ENCODE peak calls at places on chromosome X, in seven cellular contexts. I, Y, U, E, Z, X and R are unnamed samples.

GRCh38 chrX:38192007-38192625 is 28.6 kb downstream of the SRPX start:
- DNase-seq in I (no peak), Y (no peak), U (no peak), E (peak; percentile 37), Z (no peak), X (peak; percentile 34), R (no peak)

GRCh38 chrX:55135171-55135570 is 46.4 kb downstream of the PAGE2 start:
- DNase-seq in I (peak; percentile 60), Y (no peak), U (no peak), E (peak; percentile 41), Z (peak; percentile 7), X (peak; percentile 22), R (peak; percentile 35)

GRCh38 chrX:15911729-15912550 is 57.3 kb upstream of the AP1S2 start:
- DNase-seq in I (peak; percentile 13), Y (no peak), U (no peak), E (no peak), Z (no peak), X (peak; percentile 95), R (no peak)

GRCh38 chrX:130637591-130637990 is 235.8 kb downstream of the RBMX2 start:
- DNase-seq in I (peak; percentile 64), Y (no peak), U (no peak), E (no peak), Z (no peak), X (no peak), R (peak; percentile 34)

GRCh38 chrX:149286940-149287349 is 218.2 kb downstream of the IDS start:
- DNase-seq in I (peak; percentile 58), Y (no peak), U (peak; percentile 40), E (peak; percentile 33), Z (peak; percentile 35), X (peak; percentile 60), R (peak; percentile 56)

GRCh38 chrX:110015027-110015426 is 12.1 kb downstream of the TMEM164 start:
- DNase-seq in I (peak; percentile 27), Y (no peak), U (no peak), E (no peak), Z (no peak), X (no peak), R (no peak)

GRCh38 chrX:116841290-116841689 is 378.5 kb upstream of the CT83 start:
- DNase-seq in I (no peak), Y (no peak), U (no peak), E (no peak), Z (no peak), X (no peak), R (no peak)

GRCh38 chrX:74419861-74420193 is 1.5 kb upstream of the SLC16A2 start:
- DNase-seq in I (no peak), Y (no peak), U (no peak), E (no peak), Z (no peak), X (no peak), R (no peak)

GRCh38 chrX:55450259-55450658 is 1.7 kb upstream of the MAGEH1 start:
- DNase-seq in I (peak; percentile 29), Y (no peak), U (no peak), E (no peak), Z (no peak), X (peak; percentile 0), R (no peak)

GRCh38 chrX:111585337-111585736 is 73.9 kb downstream of the SERTM2 start:
- DNase-seq in I (no peak), Y (no peak), U (no peak), E (no peak), Z (no peak), X (no peak), R (no peak)

GRCh38 chrX:96538104-96538725 is 146.4 kb upstream of the DIAPH2 start:
- DNase-seq in I (no peak), Y (no peak), U (no peak), E (no peak), Z (no peak), X (no peak), R (no peak)

GRCh38 chrX:72569786-72570185 is 2.9 kb downstream of the HDAC8 start:
- DNase-seq in I (peak; percentile 79), Y (no peak), U (no peak), E (no peak), Z (no peak), X (no peak), R (peak; percentile 85)

GRCh38 chrX:63560601-63561218 is 209.6 kb upstream of the SPIN4 start:
- DNase-seq in I (peak; percentile 78), Y (no peak), U (peak; percentile 27), E (peak; percentile 55), Z (peak; percentile 60), X (peak; percentile 80), R (peak; percentile 76)

GRCh38 chrX:40307871-40308270 is 210.1 kb upstream of the BCOR start:
- DNase-seq in I (no peak), Y (no peak), U (no peak), E (no peak), Z (no peak), X (no peak), R (no peak)

GRCh38 chrX:39149761-39150160 is 348.5 kb downstream of the MID1IP1 start:
- DNase-seq in I (peak; percentile 61), Y (no peak), U (no peak), E (no peak), Z (no peak), X (peak; percentile 74), R (peak; percentile 32)

GRCh38 chrX:103197721-103198306 is 17.1 kb upstream of the BEX4 start:
- DNase-seq in I (peak; percentile 38), Y (no peak), U (no peak), E (no peak), Z (no peak), X (no peak), R (peak; percentile 19)

GRCh38 chrX:19361701-19362100 is 18.0 kb downstream of the PDHA1 start:
- DNase-seq in I (no peak), Y (no peak), U (no peak), E (no peak), Z (no peak), X (no peak), R (no peak)

GRCh38 chrX:116111497-116111896 is 59.0 kb upstream of the AGTR2 start:
- DNase-seq in I (no peak), Y (no peak), U (no peak), E (no peak), Z (no peak), X (no peak), R (no peak)

GRCh38 chrX:22090181-22090580 is 58.1 kb downstream of the PHEX start:
- DNase-seq in I (peak; percentile 68), Y (no peak), U (no peak), E (no peak), Z (no peak), X (no peak), R (peak; percentile 66)

GRCh38 chrX:92247076-92247475 is 467.9 kb downstream of the PCDH11X start:
- DNase-seq in I (peak; percentile 9), Y (no peak), U (no peak), E (no peak), Z (no peak), X (no peak), R (peak; percentile 43)

GRCh38 chrX:92249125-92249524 is 469.9 kb downstream of the PCDH11X start:
- DNase-seq in I (no peak), Y (no peak), U (no peak), E (no peak), Z (no peak), X (no peak), R (no peak)
- TF ChIP-seq CTCF in I (no peak), Y (no peak), U (no peak), E (no peak), Z (no peak), X (no peak), R (no peak)

GRCh38 chrX:136194546-136194945 is 47.2 kb downstream of the FHL1 start:
- DNase-seq in I (no peak), Y (no peak), U (no peak), E (no peak), Z (no peak), X (no peak), R (no peak)

GRCh38 chrX:136192839-136193414 is 45.6 kb downstream of the FHL1 start:
- DNase-seq in I (peak; percentile 56), Y (no peak), U (no peak), E (no peak), Z (no peak), X (peak; percentile 72), R (peak; percentile 66)

GRCh38 chrX:136196691-136197155 is 49.4 kb downstream of the FHL1 start:
- DNase-seq in I (no peak), Y (no peak), U (no peak), E (no peak), Z (no peak), X (no peak), R (no peak)

GRCh38 chrX:136193771-136194170 is 46.4 kb downstream of the FHL1 start:
- DNase-seq in I (no peak), Y (no peak), U (no peak), E (no peak), Z (no peak), X (peak; percentile 48), R (no peak)

GRCh38 chrX:136195247-136195646 is 47.9 kb downstream of the FHL1 start:
- DNase-seq in I (peak; percentile 19), Y (no peak), U (no peak), E (no peak), Z (no peak), X (no peak), R (no peak)
- H3K4me3 ChIP-seq in I (no peak overlapping the region), Y (no peak overlapping the region), U (no peak overlapping the region), E (no peak overlapping the region), Z (no peak overlapping the region), X (no peak overlapping the region), R (no peak overlapping the region)

DNA sequence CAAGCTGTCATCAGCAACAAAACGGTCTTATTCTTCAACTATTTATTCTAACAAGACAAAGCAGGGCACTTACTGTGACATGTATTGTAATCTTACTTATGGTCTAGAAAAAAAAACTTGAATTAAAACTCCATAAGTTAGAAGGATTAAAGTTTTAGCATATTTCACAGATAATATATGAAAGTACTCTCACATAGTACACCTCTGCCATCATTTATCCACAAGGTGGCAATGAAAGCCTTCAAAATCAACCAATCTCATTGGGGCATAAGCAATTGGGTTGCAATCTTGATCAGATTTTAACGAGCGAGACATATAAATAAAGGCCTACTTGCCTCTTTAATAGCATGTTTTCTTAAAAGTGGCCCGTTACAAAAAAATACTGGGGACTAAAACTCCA is 1382.9 kb downstream of the FAM133A start:
- DNase-seq in I (peak; percentile 23), Y (no peak), U (no peak), E (no peak), Z (no peak), X (no peak), R (peak; percentile 49)
- TF ChIP-seq CTCF in I (peak; percentile 15), Y (no peak), U (no peak), E (peak; percentile 64), Z (no peak), X (no peak), R (peak; percentile 32)

GRCh38 chrX:70079870-70080269 is 17.6 kb downstream of the OTUD6A start:
- DNase-seq in I (no peak), Y (no peak), U (no peak), E (no peak), Z (no peak), X (no peak), R (no peak)

GRCh38 chrX:70084592-70084991 is 22.3 kb downstream of the OTUD6A start:
- DNase-seq in I (no peak), Y (no peak), U (no peak), E (no peak), Z (no peak), X (no peak), R (no peak)

GRCh38 chrX:70082723-70083122 is 20.5 kb downstream of the OTUD6A start:
- DNase-seq in I (no peak), Y (no peak), U (no peak), E (no peak), Z (no peak), X (no peak), R (no peak)

GRCh38 chrX:70079297-70079696 is 17.0 kb downstream of the OTUD6A start:
- DNase-seq in I (no peak), Y (no peak), U (no peak), E (no peak), Z (no peak), X (no peak), R (no peak)
- H3K4me3 ChIP-seq in I (no peak overlapping the region), Y (no peak overlapping the region), U (no peak overlapping the region), E (no peak overlapping the region), Z (no peak overlapping the region), X (no peak overlapping the region), R (no peak overlapping the region)

GRCh38 chrX:154019633-154020499 is at the start of gene IRAK1:
- DNase-seq in I (peak; percentile 60), Y (no peak), U (no peak), E (peak; percentile 89), Z (peak; percentile 47), X (peak; percentile 77), R (peak; percentile 41)
- TF ChIP-seq CTCF in I (no peak), Y (no peak), U (no peak), E (no peak), Z (peak; percentile 31), X (no peak), R (no peak)